ENCODE peak calls at places on chromosome 3, in five cellular contexts. E, O, W, S and A are unnamed samples.

GRCh38 chr3:72169561-72170472 is 384.9 kb upstream of the PROK2 start:
- ATAC-seq in E (no peak), O (no peak), W (no peak), S (no peak), A (no peak)

GRCh38 chr3:129016725-129017530 is 15.8 kb downstream of the EFCC1 start:
- ATAC-seq in E (no peak), O (no peak), W (peak; percentile 75), S (no peak), A (peak; percentile 62)

GRCh38 chr3:71127052-71127451 is 456.5 kb downstream of the FOXP1 start:
- ATAC-seq in E (no peak), O (no peak), W (no peak), S (no peak), A (no peak)

GRCh38 chr3:82031576-82031975 is 270.1 kb upstream of the GBE1 start:
- ATAC-seq in E (no peak), O (no peak), W (no peak), S (no peak), A (no peak)

GRCh38 chr3:38489766-38490165 is 6.4 kb upstream of the EXOG start:
- ATAC-seq in E (no peak), O (no peak), W (no peak), S (no peak), A (no peak)

GRCh38 chr3:107063351-107063750 is 313.9 kb upstream of the CCDC54 start:
- ATAC-seq in E (no peak), O (no peak), W (no peak), S (no peak), A (no peak)

GRCh38 chr3:186216903-186217819 is 108.3 kb upstream of the ETV5 start:
- ATAC-seq in E (no peak), O (no peak), W (no peak), S (no peak), A (no peak)

GRCh38 chr3:44136421-44136820 is 105.3 kb upstream of the TOPAZ1 start:
- ATAC-seq in E (no peak), O (no peak), W (no peak), S (no peak), A (no peak)

GRCh38 chr3:187291512-187292132 is at the start of gene MASP1:
- ATAC-seq in E (no peak), O (peak; percentile 26), W (peak; percentile 47), S (peak; percentile 67), A (peak; percentile 32)

GRCh38 chr3:184160456-184160855 is 5.3 kb downstream of the DVL3 start:
- ATAC-seq in E (no peak), O (no peak), W (no peak), S (no peak), A (peak; percentile 2)

GRCh38 chr3:52574056-52574965 is 37.9 kb downstream of the UQCC5 start:
- ATAC-seq in E (no peak), O (no peak), W (peak; percentile 42), S (no peak), A (no peak)

GRCh38 chr3:47370887-47371697 is 9.7 kb upstream of the PTPN23 start:
- ATAC-seq in E (no peak), O (peak; percentile 47), W (no peak), S (peak; percentile 44), A (no peak)

GRCh38 chr3:99637041-99637380 is 1.4 kb upstream of the COL8A1 start:
- ATAC-seq in E (no peak), O (peak; percentile 43), W (peak; percentile 11), S (peak; percentile 26), A (peak; percentile 24)

GRCh38 chr3:197554196-197554561 is 1.6 kb downstream of the BDH1 start:
- ATAC-seq in E (no peak), O (no peak), W (no peak), S (no peak), A (no peak)

GRCh38 chr3:82940124-82940523 is 1178.7 kb upstream of the GBE1 start:
- ATAC-seq in E (no peak), O (no peak), W (no peak), S (no peak), A (no peak)

GRCh38 chr3:122247087-122247824 is 63.8 kb downstream of the CASR start:
- ATAC-seq in E (no peak), O (no peak), W (peak; percentile 59), S (peak; percentile 56), A (no peak)